ENCODE peak calls at places on chromosomes 11 and 22, in seven cellular contexts. G is adrenal gland; W is CD8-positive, alpha-beta T cell; D is transverse colon; M is RWPE1; C is psoas muscle; I is fibroblast of lung. Z is an unnamed sample.

GRCh38 chr11:96235725-96236124 is 107.3 kb downstream of the MAML2 start:
- DNase-seq in C (no peak), W (no peak), I (peak; percentile 74), G (no peak), M (no peak), D (no peak), Z (no peak)

GRCh38 chr11:95512177-95512576 is 277.4 kb downstream of the FAM76B start:
- DNase-seq in C (no peak), W (no peak), M (peak; percentile 34), G (peak; percentile 65), D (peak; percentile 8), I (peak; percentile 91), Z (peak; percentile 82)

GRCh38 chr11:19506803-19507466 is 205.7 kb upstream of the NAV2 start:
- DNase-seq in G (no peak), W (no peak), I (no peak), M (no peak), D (no peak), C (no peak), Z (no peak)

GRCh38 chr22:20112623-20113511 is 3.0 kb upstream of the RANBP1 start:
- DNase-seq in M (no peak), D (no peak), W (no peak), C (peak; percentile 54), G (no peak), I (no peak), Z (no peak)

GRCh38 chr11:65147352-65148075 is 13.2 kb upstream of the SYVN1 start:
- DNase-seq in M (no peak), G (no peak), W (no peak), C (no peak), D (no peak), I (no peak), Z (no peak)

GRCh38 chr11:17838102-17838501 is 103.5 kb downstream of the KCNC1 start:
- DNase-seq in I (no peak), M (no peak), C (peak; percentile 66), G (no peak), W (no peak), D (no peak), Z (no peak)

GRCh38 chr11:35192347-35192746 is 53.4 kb downstream of the CD44 start:
- DNase-seq in G (peak; percentile 77), C (peak; percentile 50), W (no peak), D (peak; percentile 52), M (no peak), I (peak; percentile 74), Z (no peak)

GRCh38 chr22:49825436-49825835 is 2.2 kb downstream of the BRD1 start:
- DNase-seq in G (no peak), C (peak; percentile 39), M (no peak), I (peak; percentile 38), W (no peak), D (no peak), Z (no peak)

GRCh38 chr11:1863352-1864215 is 10.7 kb downstream of the LSP1 start:
- DNase-seq in W (no peak), M (peak; percentile 89), G (peak; percentile 96), C (peak; percentile 93), D (peak; percentile 66), I (peak; percentile 92), Z (peak; percentile 5)

GRCh38 chr11:44709966-44710365 is 16.8 kb upstream of the TSPAN18 start:
- DNase-seq in D (no peak), G (no peak), W (no peak), M (no peak), I (peak; percentile 6), C (no peak), Z (no peak)

GRCh38 chr11:126718319-126718718 is 282.3 kb downstream of the KIRREL3 start:
- DNase-seq in G (no peak), C (no peak), D (no peak), I (no peak), M (no peak), W (no peak), Z (no peak)

GRCh38 chr22:30868663-30869385 is 99.8 kb downstream of the MORC2 start:
- DNase-seq in D (peak; percentile 5), C (peak; percentile 46), G (no peak), M (no peak), I (peak; percentile 35), W (no peak), Z (no peak)

GRCh38 chr11:71144736-71145135 is 107.6 kb downstream of the SHANK2 start:
- DNase-seq in M (peak; percentile 27), I (no peak), D (no peak), G (no peak), C (no peak), W (no peak), Z (peak; percentile 40)

GRCh38 chr22:22144858-22145257 is 99.7 kb upstream of the VPREB1 start:
- DNase-seq in G (no peak), D (no peak), M (no peak), W (no peak), C (no peak), I (peak; percentile 6), Z (no peak)

GRCh38 chr22:49701380-49702067 is 126.1 kb downstream of the BRD1 start:
- DNase-seq in M (no peak), G (no peak), I (no peak), D (no peak), W (no peak), C (no peak), Z (no peak)

GRCh38 chr22:46546466-46547178 is 9.2 kb upstream of the CELSR1 start:
- DNase-seq in D (no peak), M (no peak), W (no peak), C (peak; percentile 55), I (peak; percentile 39), G (peak; percentile 80), Z (no peak)

GRCh38 chr22:28604961-28605360 is 74.7 kb downstream of the TTC28 start:
- DNase-seq in C (no peak), I (no peak), G (no peak), D (no peak), W (no peak), M (no peak), Z (no peak)

GRCh38 chr11:29641201-29641600 is 375.6 kb downstream of the KCNA4 start:
- DNase-seq in W (no peak), C (no peak), D (no peak), M (peak; percentile 33), G (no peak), I (no peak), Z (no peak)

GRCh38 chr11:133136376-133136775 is 395.9 kb downstream of the OPCML start:
- DNase-seq in D (no peak), W (no peak), I (no peak), G (no peak), M (no peak), C (no peak), Z (no peak)

GRCh38 chr11:133134561-133135173 is 397.6 kb downstream of the OPCML start:
- DNase-seq in G (peak; percentile 79), M (peak; percentile 5), I (peak; percentile 12), C (peak; percentile 60), D (peak; percentile 50), W (peak; percentile 7), Z (peak; percentile 12)

GRCh38 chr11:133137939-133138338 is 394.4 kb downstream of the OPCML start:
- DNase-seq in G (no peak), C (no peak), M (no peak), W (no peak), D (no peak), I (no peak), Z (no peak)

GRCh38 chr11:133137270-133137669 is 395.0 kb downstream of the OPCML start:
- DNase-seq in M (no peak), D (no peak), I (no peak), W (no peak), G (no peak), C (no peak), Z (no peak)

GRCh38 chr11:133133053-133133452 is 399.2 kb downstream of the OPCML start:
- DNase-seq in C (no peak), M (no peak), I (no peak), D (no peak), G (no peak), W (no peak), Z (no peak)
- H3K27ac ChIP-seq in C (no peak overlapping the region), M (no peak overlapping the region), I (no peak overlapping the region), D (no peak overlapping the region), G (no peak overlapping the region), W (no peak overlapping the region), Z (no peak overlapping the region)

DNA sequence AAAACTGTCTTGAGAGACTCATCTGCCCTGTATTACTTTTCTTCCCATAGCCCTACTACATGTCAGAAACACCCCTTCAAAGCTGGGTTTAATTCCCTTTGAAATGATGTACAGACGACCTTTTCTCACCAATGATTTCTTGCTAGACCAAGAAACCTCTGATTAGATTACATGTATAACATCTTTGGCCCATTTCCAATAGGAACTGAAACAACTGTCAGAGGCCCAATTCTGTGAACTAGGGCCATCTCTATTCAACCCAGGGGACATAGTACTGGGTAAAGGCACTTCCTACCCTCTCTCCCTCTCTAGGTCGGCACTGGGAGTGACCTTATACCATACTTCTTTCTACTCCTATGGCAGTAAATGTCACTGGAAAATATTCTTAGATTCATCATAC is 19.4 kb downstream of the NPAT start:
- DNase-seq in D (no peak), W (no peak), I (no peak), M (no peak), C (no peak), G (no peak), Z (no peak)
- H3K27ac ChIP-seq in D (no peak overlapping the region), W (no peak overlapping the region), I (no peak overlapping the region), M (no peak overlapping the region), C (no peak overlapping the region), G (no peak overlapping the region), Z (no peak overlapping the region)

GRCh38 chr11:77073328-77074001 is 6.7 kb downstream of the CAPN5 start:
- DNase-seq in D (peak; percentile 93), G (peak; percentile 98), C (peak; percentile 90), I (peak; percentile 97), W (no peak), M (peak; percentile 63), Z (no peak)

GRCh38 chr11:77074205-77074604 is 7.4 kb downstream of the CAPN5 start:
- DNase-seq in C (no peak), I (no peak), D (peak; percentile 77), W (no peak), G (peak; percentile 54), M (no peak), Z (no peak)

GRCh38 chr11:77071077-77071476 is 4.3 kb downstream of the CAPN5 start:
- DNase-seq in C (no peak), W (no peak), M (no peak), I (no peak), D (peak; percentile 7), G (peak; percentile 41), Z (no peak)

GRCh38 chr11:77071671-77072605 is 5.2 kb downstream of the CAPN5 start:
- DNase-seq in D (peak; percentile 25), G (peak; percentile 53), C (no peak), W (no peak), I (peak; percentile 19), M (no peak), Z (no peak)

DNA sequence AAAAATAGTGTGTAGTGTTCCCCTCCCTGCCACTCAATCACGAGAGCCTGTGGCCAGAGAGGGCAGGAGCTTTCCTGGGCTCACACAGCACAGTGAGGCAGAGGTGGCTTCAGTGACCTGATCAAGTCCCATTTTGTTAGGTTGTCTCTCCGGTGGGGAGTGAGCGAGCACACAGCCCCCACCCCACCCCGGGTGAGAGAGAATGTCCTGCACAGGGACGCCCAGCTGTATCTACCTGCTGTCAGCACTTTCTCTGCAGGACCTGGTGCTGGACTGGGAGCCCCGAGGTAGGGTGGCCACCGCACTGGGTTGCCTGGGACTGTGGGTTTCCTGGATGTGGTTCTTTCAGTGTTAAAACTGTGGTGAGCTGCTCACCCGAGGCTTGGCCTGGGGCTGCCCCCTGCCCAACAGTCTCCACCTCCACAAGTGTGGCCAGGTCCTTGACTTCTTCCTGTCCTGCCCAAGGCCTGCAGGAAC is 6.1 kb downstream of the CAPN5 start:
- DNase-seq in D (no peak), C (no peak), M (no peak), I (no peak), W (no peak), G (no peak), Z (no peak)
- H3K27ac ChIP-seq in D (peak overlapping the region; percentile 93), C (peak overlapping the region; percentile 60), M (peak overlapping the region; percentile 67), I (peak overlapping the region; percentile 94), W (no peak overlapping the region), G (peak overlapping the region; percentile 93), Z (no peak overlapping the region)

GRCh38 chr11:120184946-120185677 is 25.7 kb upstream of the OAF start:
- DNase-seq in C (peak; percentile 87), G (peak; percentile 94), W (no peak), D (peak; percentile 82), I (peak; percentile 50), M (no peak), Z (no peak)
- H3K27ac ChIP-seq in C (peak overlapping the region; percentile 30), G (peak overlapping the region; percentile 68), W (no peak overlapping the region), D (peak overlapping the region; percentile 91), I (no peak overlapping the region), M (no peak overlapping the region), Z (no peak overlapping the region)